ENCODE peak calls at places on chromosomes 6 and 20, in six cellular contexts. J is smooth muscle cell of the brain vasculature, S is GM12865, F is GM23248, U is hepatocyte, Q is NCI-H1105 treated with DMSO at 0.1 percent for 48 hours. Y is an unnamed sample.

GRCh38 chr6:53032853-53033252 is 32.4 kb upstream of the FBXO9 start:
- DNase-seq in F (peak; percentile 56), Q (no peak), U (no peak), J (no peak), S (no peak), Y (no peak)

GRCh38 chr20:61184194-61184593 is 67.9 kb upstream of the CDH4 start:
- DNase-seq in J (no peak), U (no peak), Q (no peak), S (no peak), F (no peak), Y (no peak)

GRCh38 chr6:158237656-158238055 is 69.5 kb downstream of the GTF2H5 start:
- DNase-seq in U (no peak), F (peak; percentile 30), Q (no peak), S (no peak), J (no peak), Y (no peak)

GRCh38 chr6:75402296-75402695 is 91.3 kb downstream of the FILIP1 start:
- DNase-seq in F (peak; percentile 92), J (no peak), U (no peak), Q (no peak), S (peak; percentile 43), Y (no peak)

GRCh38 chr20:51021067-51022025 is 1.6 kb downstream of the KCNG1 start:
- DNase-seq in U (no peak), Q (no peak), J (no peak), F (no peak), S (no peak), Y (no peak)

GRCh38 chr20:61860588-61860987 is 205.1 kb downstream of the TAF4 start:
- DNase-seq in S (no peak), F (no peak), U (no peak), J (no peak), Q (no peak), Y (no peak)

GRCh38 chr20:16025084-16025483 is 548.2 kb downstream of the KIF16B start:
- DNase-seq in F (no peak), Q (no peak), S (no peak), J (no peak), U (no peak), Y (no peak)

GRCh38 chr6:22117663-22118062 is 179.2 kb downstream of the PRL start:
- DNase-seq in S (no peak), U (no peak), J (no peak), F (no peak), Q (no peak), Y (no peak)

GRCh38 chr6:41713161-41713649 is 22.2 kb downstream of the TFEB start:
- DNase-seq in Q (no peak), S (no peak), F (peak; percentile 53), J (no peak), U (no peak), Y (peak; percentile 35)

GRCh38 chr20:7010584-7010983 is 243.1 kb downstream of the BMP2 start:
- DNase-seq in U (no peak), Q (no peak), F (peak; percentile 3), S (no peak), J (no peak), Y (no peak)

GRCh38 chr6:108684809-108685329 is 124.2 kb downstream of the FOXO3 start:
- DNase-seq in Q (no peak), F (peak; percentile 28), U (peak; percentile 54), S (peak; percentile 24), J (no peak), Y (no peak)

GRCh38 chr6:100968934-100969333 is 87.8 kb upstream of the ASCC3 start:
- DNase-seq in J (no peak), U (no peak), Q (no peak), F (no peak), S (peak; percentile 14), Y (peak; percentile 65)

GRCh38 chr6:2259002-2259494 is 13.6 kb upstream of the GMDS start:
- DNase-seq in J (no peak), F (no peak), Q (no peak), U (peak; percentile 38), S (no peak), Y (no peak)

GRCh38 chr20:829531-829930 is 4.0 kb upstream of the FAM110A start:
- DNase-seq in J (no peak), F (peak; percentile 57), U (no peak), Q (no peak), S (no peak), Y (no peak)